ENCODE peak calls at places on chromosomes 7 and 10, in four cellular contexts. M, R, H and Z are unnamed samples.

GRCh38 chr10:132563485-132564248 is 26.1 kb downstream of the INPP5A start:
- DNase-seq in M (no peak), R (no peak), H (no peak), Z (no peak)

GRCh38 chr10:5034588-5034987 is 30.9 kb upstream of the AKR1C2 start:
- DNase-seq in M (no peak), R (no peak), H (no peak), Z (no peak)

GRCh38 chr7:139106959-139107358 is 2.6 kb downstream of the ZC3HAV1 start:
- DNase-seq in M (peak), R (no peak), H (no peak), Z (no peak)

GRCh38 chr7:51310131-51310583 is 6.5 kb downstream of the COBL start:
- DNase-seq in M (no peak), R (no peak), H (no peak), Z (no peak)

GRCh38 chr7:37315752-37316711 is 132.6 kb downstream of the ELMO1 start:
- DNase-seq in M (no peak), R (no peak), H (no peak), Z (no peak)

GRCh38 chr7:47757946-47758371 is 176.0 kb upstream of the TNS3 start:
- DNase-seq in M (no peak), R (no peak), H (no peak), Z (peak)

GRCh38 chr10:26169466-26169865 is 47.1 kb upstream of the GAD2 start:
- DNase-seq in M (no peak), R (no peak), H (no peak), Z (no peak)

GRCh38 chr10:112804036-112804435 is 146.0 kb upstream of the TCF7L2 start:
- DNase-seq in M (no peak), R (no peak), H (no peak), Z (no peak)

GRCh38 chr7:144148224-144148827 is 25.4 kb downstream of the OR2A14 start:
- DNase-seq in M (no peak), R (no peak), H (no peak), Z (no peak)

GRCh38 chr7:39228946-39229345 is 251.2 kb downstream of the POU6F2 start:
- DNase-seq in M (no peak), R (no peak), H (peak), Z (no peak)

GRCh38 chr7:44046321-44047061 is 2.0 kb downstream of the DBNL start:
- DNase-seq in M (no peak), R (no peak), H (no peak), Z (no peak)

GRCh38 chr7:127598318-127598717 is 4.8 kb downstream of the FSCN3 start:
- DNase-seq in M (peak), R (peak), H (no peak), Z (no peak)
- TF ChIP-seq JUND in M (no peak), R (no peak), H (no peak), Z (no peak)

DNA sequence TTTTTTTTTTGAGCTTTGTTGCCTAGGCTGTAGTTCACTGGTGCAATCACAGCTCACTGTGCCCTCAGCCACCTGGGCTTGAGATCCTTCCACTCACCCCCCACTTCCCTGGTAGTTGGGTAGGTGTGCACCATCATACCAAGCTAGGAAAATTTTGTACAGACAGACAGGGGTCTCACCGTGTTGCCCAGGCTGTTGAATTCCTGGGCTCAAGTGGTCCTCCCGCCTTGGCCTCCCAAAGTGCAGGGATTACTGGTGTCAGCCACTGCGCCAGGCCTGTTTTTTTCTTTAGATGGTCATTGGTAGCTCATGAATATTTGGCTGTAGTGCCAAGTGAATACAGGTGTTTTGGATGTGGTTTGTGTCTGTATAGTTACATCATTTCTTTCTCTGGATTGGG is 7.5 kb downstream of the COMTD1 start:
- DNase-seq in M (no peak), R (no peak), H (no peak), Z (no peak)
- TF ChIP-seq JUND in M (no peak), R (no peak), H (no peak), Z (no peak)

GRCh38 chr7:153413199-153413539 is 639.0 kb upstream of the DPP6 start:
- DNase-seq in M (no peak), R (no peak), H (no peak), Z (no peak)
- TF ChIP-seq JUND in M (no peak), R (no peak), H (no peak), Z (no peak)

DNA sequence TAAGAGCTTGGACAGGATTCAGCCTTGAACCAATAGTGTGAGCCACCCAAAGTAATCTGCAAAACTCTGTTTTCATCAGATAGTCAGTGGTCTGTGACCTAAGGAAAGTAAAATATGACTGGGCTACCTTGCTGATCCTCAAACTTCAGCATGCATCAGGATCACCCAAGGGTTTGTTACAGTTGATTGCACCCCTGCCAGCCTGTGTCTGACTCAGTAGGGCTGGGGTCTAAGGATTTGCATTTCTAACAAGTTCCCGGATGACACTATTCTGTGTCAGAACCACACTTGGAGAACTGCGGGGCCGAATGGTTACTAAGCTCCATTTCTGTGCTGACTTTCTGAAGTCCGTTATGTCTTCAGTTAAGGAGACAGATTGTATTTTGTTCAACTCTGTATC is 40.6 kb upstream of the TSPAN13 start:
- DNase-seq in M (no peak), R (no peak), H (no peak), Z (no peak)
- TF ChIP-seq JUND in M (no peak), R (no peak), H (no peak), Z (no peak)

GRCh38 chr10:44907576-44907975 is 3.6 kb upstream of the TMEM72 start:
- DNase-seq in M (no peak), R (no peak), H (no peak), Z (no peak)

GRCh38 chr10:44908936-44909335 is 2.2 kb upstream of the TMEM72 start:
- DNase-seq in M (no peak), R (no peak), H (no peak), Z (no peak)

GRCh38 chr10:44906476-44906875 is 4.7 kb upstream of the TMEM72 start:
- DNase-seq in M (no peak), R (no peak), H (no peak), Z (no peak)

GRCh38 chr10:44909910-44910309 is 1.2 kb upstream of the TMEM72 start:
- DNase-seq in M (no peak), R (no peak), H (no peak), Z (no peak)

DNA sequence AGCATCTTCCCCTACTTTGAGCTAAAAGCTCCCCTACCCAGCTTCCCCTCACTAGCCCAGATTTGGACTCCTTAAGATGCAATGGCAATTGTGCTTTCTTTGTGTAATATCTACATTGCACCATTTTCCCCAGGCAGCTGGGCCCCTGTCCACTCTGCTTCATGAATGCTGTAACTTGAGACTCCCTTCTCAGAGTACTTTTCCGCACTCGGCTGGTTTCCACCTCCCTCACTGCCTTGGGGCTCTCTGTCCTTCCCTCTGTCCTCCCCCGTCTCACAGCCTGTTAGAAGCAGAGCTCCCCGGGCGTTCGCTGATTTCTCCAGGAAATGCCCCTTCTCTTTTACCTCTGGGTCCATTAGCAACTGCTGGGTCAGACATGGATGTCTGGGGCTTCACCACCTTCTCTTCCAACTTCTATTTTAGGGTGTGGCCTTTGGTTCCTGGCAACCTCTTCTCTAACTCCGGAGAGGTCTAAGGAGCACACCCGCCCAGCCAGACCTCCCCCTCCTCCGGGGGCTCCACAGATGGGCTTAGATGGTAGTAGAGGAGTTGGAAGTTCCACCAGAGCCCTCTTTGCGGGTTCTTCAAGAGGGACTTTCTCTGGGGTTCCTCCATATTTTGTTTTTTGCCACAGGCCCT is 2.9 kb upstream of the TMEM72 start:
- DNase-seq in M (no peak), R (no peak), H (no peak), Z (peak)
- TF ChIP-seq JUND in M (no peak), R (no peak), H (no peak), Z (no peak)

GRCh38 chr10:43211431-43212042 is 55.3 kb downstream of the RASGEF1A start:
- DNase-seq in M (no peak), R (no peak), H (no peak), Z (no peak)

GRCh38 chr10:43211030-43211429 is 55.8 kb downstream of the RASGEF1A start:
- DNase-seq in M (peak), R (no peak), H (no peak), Z (no peak)

GRCh38 chr10:43214071-43214955 is 52.6 kb downstream of the RASGEF1A start:
- DNase-seq in M (no peak), R (no peak), H (no peak), Z (no peak)

GRCh38 chr10:43210556-43210955 is 56.3 kb downstream of the RASGEF1A start:
- DNase-seq in M (no peak), R (no peak), H (no peak), Z (no peak)

GRCh38 chr10:43212043-43212721 is 54.7 kb downstream of the RASGEF1A start:
- DNase-seq in M (no peak), R (no peak), H (no peak), Z (no peak)
- TF ChIP-seq JUND in M (no peak), R (no peak), H (no peak), Z (no peak)

GRCh38 chr10:6239213-6239991 is 36.7 kb downstream of the PFKFB3 start:
- DNase-seq in M (peak), R (peak), H (no peak), Z (no peak)
- TF ChIP-seq JUND in M (peak), R (peak), H (no peak), Z (no peak)

GRCh38 chr10:91860885-91861284 is 48.4 kb downstream of the FGFBP3 start:
- DNase-seq in M (no peak), R (no peak), H (no peak), Z (no peak)

GRCh38 chr10:91856637-91857036 is 52.6 kb downstream of the FGFBP3 start:
- DNase-seq in M (no peak), R (peak), H (no peak), Z (no peak)
- TF ChIP-seq JUND in M (no peak), R (no peak), H (no peak), Z (no peak)

GRCh38 chr10:33032354-33033254 is 74.6 kb upstream of the ITGB1 start:
- DNase-seq in M (no peak), R (peak), H (no peak), Z (no peak)
- TF ChIP-seq JUND in M (no peak), R (peak), H (no peak), Z (no peak)

GRCh38 chr10:118754132-118754555 is 626 bp downstream of the CACUL1 start:
- DNase-seq in M (peak), R (no peak), H (no peak), Z (peak)
- TF ChIP-seq JUND in M (no peak), R (no peak), H (no peak), Z (no peak)